ENCODE peak calls at places on chromosomes 4 and X, in nine cellular contexts. N is A673, J is PC-9, X is neural progenitor cell, W is breast epithelium, C is cardiac muscle cell, M is BE2C, G is heart left ventricle, Q is OCI-LY7. P is an unnamed sample.

GRCh38 chr4:92812652-92813051 is 508.9 kb downstream of the GRID2 start:
- DNase-seq in G (no peak), X (no peak), N (no peak), M (no peak), Q (no peak), J (no peak), W (no peak), C (no peak), P (no peak)

GRCh38 chr4:8617486-8618040 is 25.0 kb downstream of the CPZ start:
- DNase-seq in M (no peak), X (no peak), N (no peak), Q (no peak), C (no peak), G (peak; percentile 9), J (no peak), W (no peak), P (no peak)

GRCh38 chr4:172953896-172954568 is 214.6 kb upstream of the GALNT7 start:
- DNase-seq in G (no peak), M (no peak), Q (no peak), C (no peak), J (no peak), W (no peak), N (peak; percentile 89), X (no peak), P (no peak)

GRCh38 chrX:45852884-45853283 is 652.2 kb upstream of the DIPK2B start:
- DNase-seq in G (no peak), M (no peak), J (peak; percentile 48), Q (no peak), C (no peak), N (no peak), W (no peak), X (no peak), P (peak; percentile 90)

GRCh38 chr4:113289736-113290135 is 240.3 kb downstream of the ANK2 start:
- DNase-seq in G (no peak), X (no peak), N (no peak), Q (no peak), C (peak; percentile 70), W (no peak), J (no peak), M (no peak), P (no peak)

GRCh38 chr4:148445071-148445902 is 3.1 kb upstream of the NR3C2 start:
- DNase-seq in N (peak; percentile 55), J (no peak), Q (peak; percentile 53), C (no peak), X (peak; percentile 85), G (peak; percentile 73), W (peak; percentile 45), M (peak; percentile 31), P (peak; percentile 71)

GRCh38 chr4:147409350-147409749 is 71.5 kb upstream of the EDNRA start:
- DNase-seq in Q (no peak), N (no peak), G (no peak), X (no peak), W (no peak), M (no peak), J (no peak), C (peak; percentile 57), P (no peak)

GRCh38 chrX:81489987-81490386 is 288.1 kb downstream of the SH3BGRL start:
- DNase-seq in Q (peak; percentile 0), M (no peak), N (peak; percentile 4), C (no peak), J (no peak), W (no peak), G (no peak), X (no peak), P (no peak)

GRCh38 chr4:78138252-78138651 is 81.1 kb downstream of the FRAS1 start:
- DNase-seq in G (no peak), M (no peak), X (no peak), C (peak; percentile 28), J (no peak), N (no peak), W (no peak), Q (no peak), P (no peak)

GRCh38 chr4:78136109-78137081 is 79.3 kb downstream of the FRAS1 start:
- DNase-seq in Q (no peak), G (no peak), X (no peak), C (no peak), J (no peak), N (no peak), M (no peak), W (no peak), P (no peak)

DNA sequence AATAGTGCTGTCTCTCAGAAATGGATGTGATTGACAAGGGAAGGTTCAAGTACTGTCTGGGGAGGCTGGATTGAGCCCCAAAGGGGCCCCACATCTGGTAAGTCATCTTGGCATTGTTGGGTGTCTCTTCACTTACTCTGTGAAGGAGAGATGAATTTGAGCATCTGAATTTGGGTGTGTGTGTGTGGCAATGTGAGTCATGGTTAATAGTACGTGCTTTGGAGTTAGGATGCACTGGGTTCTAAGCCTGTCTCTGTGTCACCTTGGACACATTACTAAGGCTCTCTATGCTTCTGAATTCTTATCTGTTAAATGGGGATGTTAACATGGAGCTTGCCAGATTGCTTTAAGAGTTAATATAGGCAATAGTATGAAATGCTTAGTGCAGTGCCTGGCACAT is 80.4 kb downstream of the FRAS1 start:
- DNase-seq in W (no peak), C (no peak), N (no peak), J (no peak), Q (no peak), G (no peak), M (no peak), X (no peak), P (no peak)
- H3K4me1 ChIP-seq in W (no peaks in the 10 kb centered on the region), C (no peaks in the 10 kb centered on the region), N (no peaks in the 10 kb centered on the region), J (no peaks in the 10 kb centered on the region), Q (no peaks in the 10 kb centered on the region), G (no peaks in the 10 kb centered on the region), M (peaks cover 5% of the 10 kb centered on the region), X (no peaks in the 10 kb centered on the region), P (no peaks in the 10 kb centered on the region)

GRCh38 chrX:129842510-129843208 is 1.0 kb downstream of the ZDHHC9 start:
- DNase-seq in Q (peak; percentile 11), M (no peak), N (no peak), J (peak; percentile 65), C (peak; percentile 44), W (no peak), G (peak; percentile 26), X (peak; percentile 14), P (no peak)

GRCh38 chrX:129843209-129843458 is 552 bp downstream of the ZDHHC9 start:
- DNase-seq in N (no peak), W (no peak), J (no peak), M (no peak), G (no peak), X (peak; percentile 65), C (no peak), Q (no peak), P (no peak)

GRCh38 chrX:129846686-129847085 is 3.0 kb upstream of the ZDHHC9 start:
- DNase-seq in C (no peak), N (no peak), W (no peak), J (no peak), X (no peak), G (no peak), M (no peak), Q (no peak), P (no peak)

GRCh38 chrX:129845616-129846190 is 2.0 kb upstream of the ZDHHC9 start:
- DNase-seq in Q (no peak), G (no peak), M (no peak), C (no peak), J (peak; percentile 95), X (no peak), W (no peak), N (no peak), P (no peak)

DNA sequence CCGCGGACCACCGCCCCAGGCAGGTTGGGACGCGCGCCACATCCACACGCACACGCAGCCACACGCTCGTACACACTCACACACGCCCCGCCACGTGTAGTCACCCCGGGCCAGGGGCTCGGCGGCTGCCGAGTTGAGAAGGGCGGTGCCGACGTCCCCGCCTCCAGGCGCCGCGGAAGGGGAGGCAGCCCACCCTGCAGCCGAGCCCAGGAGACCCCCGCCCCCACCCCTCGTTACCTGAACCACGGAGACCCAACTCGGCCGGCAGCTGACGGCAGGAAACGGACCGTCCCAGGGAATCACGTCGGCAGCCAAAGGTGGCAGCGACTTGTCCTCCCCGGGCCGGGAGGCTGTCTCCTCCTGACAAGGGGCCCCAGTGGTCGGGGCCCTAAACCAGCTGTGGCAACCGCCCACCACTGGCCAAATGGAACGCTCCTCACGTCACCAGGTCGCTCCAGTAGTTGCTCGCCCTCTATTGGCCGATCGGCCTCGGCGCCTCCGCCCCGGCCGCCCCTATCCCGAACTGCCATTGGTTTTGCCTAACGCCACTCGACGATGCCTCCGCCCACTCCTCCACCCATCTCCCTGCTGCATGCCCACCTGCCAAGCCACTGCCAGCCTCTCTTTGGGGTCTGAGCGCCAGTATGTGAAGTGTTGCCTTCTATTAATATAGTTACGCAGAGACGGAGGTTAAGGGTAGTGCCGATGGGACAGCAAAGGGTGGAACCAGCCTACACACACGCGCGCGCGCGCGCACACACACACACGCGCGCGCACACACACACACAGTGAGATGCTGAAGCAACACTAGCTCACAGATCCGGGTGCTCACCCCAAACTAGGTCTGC is at the start of gene ZDHHC9:
- DNase-seq in N (peak; percentile 90), J (peak; percentile 86), Q (peak; percentile 90), X (peak; percentile 93), W (peak; percentile 69), M (peak; percentile 88), C (peak; percentile 92), G (peak; percentile 89), P (peak; percentile 96)
- H3K4me3 ChIP-seq in N (peak within 1 kb of the TSS; percentile 65), J (peak within 1 kb of the TSS; percentile 90), Q (peak within 1 kb of the TSS; percentile 77), X (peak within 1 kb of the TSS; percentile 63), W (peak within 1 kb of the TSS; percentile 68), M (peak within 1 kb of the TSS; percentile 71), C (peak within 1 kb of the TSS; percentile 85), G (peak within 1 kb of the TSS; percentile 73), P (peak within 1 kb of the TSS; percentile 73)

GRCh38 chr4:41141910-41142309 is 72.4 kb downstream of the APBB2 start:
- DNase-seq in G (no peak), N (no peak), J (no peak), X (no peak), W (no peak), C (peak; percentile 71), M (no peak), Q (no peak), P (no peak)

GRCh38 chr4:41143721-41144379 is 70.5 kb downstream of the APBB2 start:
- DNase-seq in C (peak; percentile 64), G (no peak), Q (no peak), M (no peak), X (no peak), N (no peak), W (no peak), J (no peak), P (no peak)

GRCh38 chr4:41142356-41142755 is 72.0 kb downstream of the APBB2 start:
- DNase-seq in J (no peak), G (no peak), W (no peak), C (peak; percentile 50), M (no peak), N (no peak), Q (no peak), X (no peak), P (no peak)

GRCh38 chr4:41144812-41145211 is 69.5 kb downstream of the APBB2 start:
- DNase-seq in J (no peak), C (peak; percentile 30), M (no peak), N (no peak), X (no peak), W (no peak), Q (no peak), G (no peak), P (peak; percentile 31)

DNA sequence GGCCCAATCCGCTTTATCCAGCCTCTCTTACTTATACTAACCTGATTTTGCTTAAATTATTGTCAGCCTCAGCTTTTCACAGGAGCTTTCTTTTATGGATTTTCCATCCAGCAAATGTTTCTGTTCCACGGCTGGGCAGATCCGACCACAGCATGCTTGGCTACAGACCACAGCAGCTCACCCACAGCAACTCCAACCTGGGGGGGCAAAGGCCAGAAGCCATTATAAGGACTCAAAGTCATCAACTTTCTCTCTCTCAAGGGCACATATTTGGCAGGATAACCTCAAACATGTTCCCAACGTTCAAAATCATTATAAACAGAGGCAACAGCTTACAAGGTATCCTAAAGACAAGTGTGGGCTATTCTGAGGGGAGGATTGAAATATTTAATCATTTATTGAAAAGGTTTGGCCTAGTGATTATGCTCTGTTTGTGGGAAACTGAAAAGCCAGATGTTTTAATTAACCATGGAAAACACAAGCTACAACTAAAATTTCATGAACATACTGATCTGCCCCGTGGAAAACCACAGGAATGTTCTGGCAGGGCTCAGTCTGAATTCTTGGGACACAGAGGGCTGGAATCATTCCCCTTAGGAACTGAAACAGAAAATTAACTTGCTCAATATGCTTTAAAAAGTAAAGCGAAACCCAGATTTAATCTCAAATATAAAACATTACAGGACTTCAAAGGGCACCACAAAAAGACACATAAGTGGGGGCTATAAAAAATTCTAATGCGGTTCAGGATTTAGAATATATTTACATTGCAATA is 71.2 kb downstream of the APBB2 start:
- DNase-seq in J (peak; percentile 40), G (peak; percentile 53), M (no peak), N (peak; percentile 62), X (no peak), C (peak; percentile 97), W (peak; percentile 84), Q (no peak), P (no peak)
- H3K4me1 ChIP-seq in J (no peaks in the 10 kb centered on the region), G (peaks cover 3% of the 10 kb centered on the region), M (no peaks in the 10 kb centered on the region), N (peaks cover 16% of the 10 kb centered on the region), X (peaks cover 46% of the 10 kb centered on the region), C (no peaks in the 10 kb centered on the region), W (peaks cover 26% of the 10 kb centered on the region), Q (peaks cover 6% of the 10 kb centered on the region), P (peaks cover 26% of the 10 kb centered on the region)

DNA sequence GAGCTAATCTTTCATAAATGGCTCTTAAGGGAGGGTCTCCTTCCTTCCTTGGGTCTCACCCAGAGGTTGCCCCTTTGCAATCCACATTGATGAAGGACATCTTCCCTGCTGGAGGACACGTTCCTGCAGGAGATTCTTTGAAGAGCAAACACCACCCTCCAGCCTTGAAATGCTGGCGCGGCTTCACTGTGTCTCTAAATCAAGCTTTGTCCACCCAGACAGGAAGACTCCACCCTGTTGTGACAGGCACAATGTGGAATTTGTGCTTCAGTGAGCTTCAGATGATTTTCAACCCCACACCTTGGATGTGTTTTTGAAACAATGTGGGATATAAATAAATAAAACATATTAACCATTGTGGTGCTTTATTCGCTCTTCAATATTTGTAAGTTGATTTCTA is 264.1 kb downstream of the RAPGEF2 start:
- DNase-seq in J (no peak), Q (no peak), G (peak; percentile 44), X (no peak), W (no peak), M (no peak), C (no peak), N (peak; percentile 23), P (no peak)
- H3K4me3 ChIP-seq in J (no peak overlapping the region), Q (no peak overlapping the region), G (peak overlapping the region; percentile 4), X (no peak overlapping the region), W (no peak overlapping the region), M (no peak overlapping the region), C (no peak overlapping the region), N (no peak overlapping the region), P (no peak overlapping the region)